ENCODE peak calls at places on chromosomes 5 and 9, in seven cellular contexts. L is BJ, A is DND-41, Y is fibroblast of the aortic adventitia, S is cardiac muscle cell, I is A673, O is adrenal gland. V is an unnamed sample.

GRCh38 chr9:89234636-89235035 is 56.0 kb upstream of the SHC3 start:
- DNase-seq in Y (peak; percentile 12), I (peak; percentile 51), A (no peak), L (no peak), O (peak; percentile 22), S (peak; percentile 34), V (no peak)

GRCh38 chr9:38177680-38178079 is 108.7 kb upstream of the SHB start:
- DNase-seq in Y (no peak), O (no peak), S (no peak), A (no peak), L (no peak), I (no peak), V (no peak)

GRCh38 chr5:87127956-87128687 is 139.6 kb upstream of the RASA1 start:
- DNase-seq in O (no peak), Y (no peak), I (no peak), S (peak; percentile 23), A (no peak), L (no peak), V (no peak)

GRCh38 chr5:154896562-154896919 is 38.1 kb downstream of the CNOT8 start:
- DNase-seq in O (no peak), I (no peak), S (no peak), Y (no peak), L (no peak), A (no peak), V (no peak)

GRCh38 chr9:127154390-127155191 is 32.2 kb upstream of the ANGPTL2 start:
- DNase-seq in O (no peak), L (peak; percentile 61), I (no peak), S (peak; percentile 76), A (no peak), Y (peak; percentile 90), V (peak; percentile 80)

GRCh38 chr9:115213777-115214428 is 95.9 kb upstream of the TNC start:
- DNase-seq in Y (peak; percentile 82), O (no peak), A (no peak), I (peak; percentile 58), S (peak; percentile 76), L (peak; percentile 73), V (no peak)

GRCh38 chr5:66072031-66072430 is 72.1 kb upstream of the SREK1 start:
- DNase-seq in I (no peak), O (no peak), Y (no peak), S (no peak), A (no peak), L (no peak), V (no peak)

GRCh38 chr9:121390372-121390771 is 20.3 kb upstream of the STOM start:
- DNase-seq in O (no peak), Y (no peak), I (no peak), L (no peak), A (no peak), S (no peak), V (no peak)

GRCh38 chr9:77588319-77588937 is 59.7 kb downstream of the GNA14 start:
- DNase-seq in I (peak; percentile 49), S (peak; percentile 92), A (no peak), Y (peak; percentile 89), O (no peak), L (peak; percentile 82), V (no peak)

GRCh38 chr5:102341918-102342317 is 45.8 kb upstream of the SLCO4C1 start:
- DNase-seq in I (no peak), A (no peak), L (no peak), Y (peak; percentile 1), O (no peak), S (no peak), V (no peak)

GRCh38 chr5:171801-172331 is 19.4 kb upstream of the LRRC14B start:
- DNase-seq in L (no peak), O (no peak), A (no peak), Y (no peak), S (no peak), I (no peak), V (no peak)

GRCh38 chr9:35923927-35924763 is 14.9 kb downstream of the SPAAR start:
- DNase-seq in A (no peak), I (peak; percentile 49), Y (peak; percentile 96), O (peak; percentile 74), L (peak; percentile 82), S (peak; percentile 95), V (no peak)

GRCh38 chr9:121267689-121268597 is at the start of gene GSN:
- DNase-seq in I (peak; percentile 69), O (peak; percentile 67), Y (peak; percentile 63), A (no peak), S (peak; percentile 68), L (no peak), V (peak; percentile 89)

GRCh38 chr5:174146556-174146955 is 101.0 kb downstream of the NSG2 start:
- DNase-seq in S (no peak), O (no peak), A (no peak), L (no peak), Y (no peak), I (no peak), V (no peak)

GRCh38 chr5:39427225-39427624 is 2.4 kb upstream of the DAB2 start:
- DNase-seq in O (no peak), S (peak; percentile 55), I (peak; percentile 51), A (no peak), Y (peak; percentile 62), L (peak; percentile 41), V (no peak)

GRCh38 chr5:111776903-111777302 is 19.9 kb upstream of the NREP start:
- DNase-seq in O (no peak), I (no peak), S (no peak), A (no peak), L (no peak), Y (no peak), V (no peak)

GRCh38 chr9:106892632-106893031 is 29.7 kb downstream of the ZNF462 start:
- DNase-seq in S (peak; percentile 95), Y (peak; percentile 97), I (peak; percentile 75), O (peak; percentile 79), A (no peak), L (peak; percentile 87), V (no peak)

GRCh38 chr5:116971131-116971530 is 396.5 kb upstream of the SEMA6A start:
- DNase-seq in O (no peak), Y (no peak), I (no peak), A (no peak), L (no peak), S (no peak), V (no peak)

GRCh38 chr5:145180341-145180740 is 654.8 kb downstream of the PRELID2 start:
- DNase-seq in A (no peak), L (no peak), Y (no peak), S (no peak), I (no peak), O (no peak), V (no peak)

GRCh38 chr5:58998539-58998938 is 415.7 kb downstream of the RAB3C start:
- DNase-seq in O (no peak), L (no peak), A (no peak), I (no peak), Y (no peak), S (no peak), V (no peak)
- H3K4me3 ChIP-seq in O (no peak overlapping the region), L (no peak overlapping the region), A (no peak overlapping the region), I (no peak overlapping the region), Y (no peak overlapping the region), S (no peak overlapping the region), V (no peak overlapping the region)

GRCh38 chr5:126403156-126403555 is 20.1 kb upstream of the GRAMD2B start:
- DNase-seq in Y (peak; percentile 62), A (no peak), I (no peak), S (peak; percentile 28), L (peak; percentile 58), O (no peak), V (no peak)

GRCh38 chr5:126398791-126399190 is 24.4 kb upstream of the GRAMD2B start:
- DNase-seq in I (no peak), A (no peak), Y (peak; percentile 66), O (no peak), L (no peak), S (peak; percentile 35), V (no peak)

GRCh38 chr5:126400621-126401251 is 22.5 kb upstream of the GRAMD2B start:
- DNase-seq in A (no peak), S (no peak), O (no peak), Y (no peak), L (no peak), I (no peak), V (no peak)

GRCh38 chr5:126402591-126402990 is 20.6 kb upstream of the GRAMD2B start:
- DNase-seq in A (no peak), L (no peak), S (no peak), I (no peak), Y (peak; percentile 82), O (no peak), V (no peak)

GRCh38 chr5:126403871-126404270 is 19.3 kb upstream of the GRAMD2B start:
- DNase-seq in L (no peak), O (no peak), I (no peak), S (peak; percentile 74), Y (peak; percentile 88), A (no peak), V (no peak)
- H3K4me3 ChIP-seq in L (no peak overlapping the region), O (no peak overlapping the region), I (no peak overlapping the region), S (no peak overlapping the region), Y (no peak overlapping the region), A (no peak overlapping the region), V (no peak overlapping the region)

GRCh38 chr5:132499440-132500243 is 9.1 kb upstream of the IRF1 start:
- DNase-seq in L (no peak), Y (no peak), S (no peak), O (no peak), I (no peak), A (no peak), V (peak; percentile 7)

GRCh38 chr5:132501629-132501956 is 11.0 kb upstream of the IRF1 start:
- DNase-seq in L (no peak), Y (no peak), S (no peak), A (no peak), I (no peak), O (no peak), V (no peak)

GRCh38 chr5:132500931-132501628 is 10.5 kb upstream of the IRF1 start:
- DNase-seq in S (peak; percentile 80), O (peak; percentile 52), A (peak; percentile 77), I (peak; percentile 75), Y (peak; percentile 72), L (no peak), V (peak; percentile 12)

GRCh38 chr5:132498686-132499271 is 8.2 kb upstream of the IRF1 start:
- DNase-seq in I (no peak), L (no peak), A (no peak), S (no peak), O (no peak), Y (no peak), V (no peak)

DNA sequence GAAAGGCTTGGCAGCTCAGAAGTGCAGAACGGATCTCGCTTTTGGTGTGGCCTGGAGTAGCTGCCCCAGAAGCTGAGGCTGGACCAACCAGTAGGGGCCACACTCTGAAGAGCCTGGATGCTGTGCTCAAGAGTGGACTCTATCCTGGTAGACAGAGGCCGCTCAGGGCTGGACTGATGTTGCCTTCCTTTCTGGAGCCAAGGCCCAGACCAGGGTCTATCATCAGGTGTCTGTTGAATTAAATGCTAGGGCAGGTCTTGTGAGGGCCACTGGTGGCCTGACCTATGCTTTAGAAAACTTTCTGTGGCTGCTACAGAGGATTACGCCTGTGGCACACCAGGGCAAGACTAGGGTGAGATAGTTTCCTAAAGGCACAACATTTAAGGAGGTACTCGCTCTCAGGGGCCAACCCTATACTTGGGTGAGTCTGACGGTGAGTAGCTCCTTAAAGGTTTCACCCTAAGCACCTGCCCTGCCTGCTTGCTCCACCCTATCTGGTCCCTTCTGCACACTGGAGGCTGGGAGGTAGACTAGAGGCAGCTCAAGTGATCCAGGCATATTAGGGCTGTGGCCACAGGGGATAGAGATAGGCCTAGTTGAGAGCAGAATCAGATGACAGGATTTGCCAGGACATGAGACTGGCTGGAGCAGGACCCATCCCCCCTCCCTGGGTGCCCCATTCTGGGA is 9.8 kb upstream of the IRF1 start:
- DNase-seq in I (no peak), Y (no peak), O (no peak), S (no peak), L (no peak), A (no peak), V (peak; percentile 16)
- H3K4me3 ChIP-seq in I (no peak overlapping the region), Y (no peak overlapping the region), O (no peak overlapping the region), S (no peak overlapping the region), L (no peak overlapping the region), A (no peak overlapping the region), V (no peak overlapping the region)

GRCh38 chr5:139105621-139106071 is 92.5 kb downstream of the SIL1 start:
- DNase-seq in I (no peak), L (no peak), A (no peak), Y (no peak), S (no peak), O (no peak), V (no peak)
- H3K4me3 ChIP-seq in I (no peak overlapping the region), L (no peak overlapping the region), A (no peak overlapping the region), Y (no peak overlapping the region), S (no peak overlapping the region), O (no peak overlapping the region), V (no peak overlapping the region)